ENCODE peak calls at places on chromosomes 16 and 17, in eight cellular contexts. A, X, D, V, F, Q, G and N are unnamed samples.
A peak's percentile ranks its signal among the peaks of the same experiment; 100 is the strongest.

GRCh38 chr17:28147026-28147425 is 104.5 kb downstream of the NLK start:
- DNase-seq in A (no peak), X (no peak), D (no peak), V (no peak), F (no peak), Q (no peak), G (no peak), N (no peak)

GRCh38 chr17:48613862-48614694 is 1.0 kb downstream of the HOXB8 start:
- DNase-seq in A (no peak), X (no peak), D (no peak), V (no peak), F (no peak), Q (no peak), G (no peak), N (no peak)

GRCh38 chr16:57479422-57480126 is 6.7 kb downstream of the DOK4 start:
- DNase-seq in A (peak; percentile 69), X (no peak), D (no peak), V (no peak), F (peak; percentile 75), Q (no peak), G (no peak), N (no peak)

GRCh38 chr17:17794382-17794781 is 42.4 kb downstream of the SREBF1 start:
- DNase-seq in A (no peak), X (no peak), D (no peak), V (no peak), F (no peak), Q (no peak), G (no peak), N (no peak)

GRCh38 chr16:81498351-81498750 is 53.7 kb downstream of the CMIP start:
- DNase-seq in A (no peak), X (no peak), D (no peak), V (no peak), F (no peak), Q (no peak), G (no peak), N (no peak)

GRCh38 chr16:4172070-4172469 is 55.8 kb upstream of the ADCY9 start:
- DNase-seq in A (no peak), X (no peak), D (no peak), V (no peak), F (no peak), Q (no peak), G (no peak), N (no peak)

GRCh38 chr17:76667356-76667755 is 23.8 kb upstream of the ST6GALNAC1 start:
- DNase-seq in A (no peak), X (no peak), D (no peak), V (no peak), F (no peak), Q (no peak), G (no peak), N (no peak)

GRCh38 chr16:47371615-47372014 is 89.2 kb downstream of the ITFG1 start:
- DNase-seq in A (no peak), X (no peak), D (no peak), V (no peak), F (no peak), Q (no peak), G (no peak), N (no peak)

GRCh38 chr17:49555495-49556018 is 20.1 kb upstream of the NXPH3 start:
- DNase-seq in A (no peak), X (no peak), D (no peak), V (peak; percentile 5), F (peak; percentile 6), Q (no peak), G (no peak), N (no peak)

GRCh38 chr16:85259115-85259830 is 147.0 kb upstream of the CIBAR2 start:
- DNase-seq in A (no peak), X (no peak), D (no peak), V (no peak), F (no peak), Q (no peak), G (no peak), N (no peak)

GRCh38 chr17:30961213-30962188 is 9.3 kb upstream of the RNF135 start:
- DNase-seq in A (no peak), X (no peak), D (no peak), V (peak; percentile 48), F (no peak), Q (no peak), G (no peak), N (peak; percentile 75)

GRCh38 chr17:3590231-3590630 is 19.0 kb downstream of the TRPV1 start:
- DNase-seq in A (no peak), X (no peak), D (no peak), V (no peak), F (no peak), Q (no peak), G (no peak), N (no peak)

GRCh38 chr17:43644081-43644480 is 17.6 kb downstream of the MEOX1 start:
- DNase-seq in A (peak; percentile 43), X (no peak), D (no peak), V (no peak), F (no peak), Q (no peak), G (no peak), N (no peak)

GRCh38 chr17:64920026-64920418 is 744 bp upstream of the LRRC37A3 start:
- DNase-seq in A (no peak), X (no peak), D (no peak), V (no peak), F (no peak), Q (no peak), G (no peak), N (no peak)

GRCh38 chr16:81717662-81718189 is 61.4 kb upstream of the PLCG2 start:
- DNase-seq in A (no peak), X (no peak), D (no peak), V (no peak), F (no peak), Q (no peak), G (no peak), N (no peak)

GRCh38 chr17:82876149-82876548 is 36.3 kb upstream of the ZNF750 start:
- DNase-seq in A (no peak), X (no peak), D (no peak), V (no peak), F (no peak), Q (no peak), G (peak; percentile 92), N (no peak)

GRCh38 chr16:11325404-11326083 is 19.7 kb upstream of the RMI2 start:
- DNase-seq in A (no peak), X (no peak), D (no peak), V (no peak), F (no peak), Q (no peak), G (no peak), N (no peak)

GRCh38 chr17:57869599-57870282 is 19.9 kb upstream of the MRPS23 start:
- DNase-seq in A (no peak), X (no peak), D (no peak), V (no peak), F (no peak), Q (no peak), G (peak; percentile 57), N (no peak)

GRCh38 chr17:83162035-83162745 is 82.8 kb downstream of the METRNL start:
- DNase-seq in A (no peak), X (no peak), D (no peak), V (no peak), F (no peak), Q (no peak), G (no peak), N (no peak)

GRCh38 chr16:80144191-80144590 is 396.6 kb upstream of the DYNLRB2 start:
- DNase-seq in A (no peak), X (no peak), D (no peak), V (peak; percentile 9), F (no peak), Q (no peak), G (no peak), N (peak; percentile 78)

GRCh38 chr17:43722921-43723665 is 35.5 kb downstream of the SOST start:
- DNase-seq in A (no peak), X (no peak), D (no peak), V (no peak), F (no peak), Q (no peak), G (no peak), N (no peak)

GRCh38 chr17:8189041-8189710 is 804 bp downstream of the BORCS6 start:
- DNase-seq in A (no peak), X (no peak), D (peak; percentile 78), V (no peak), F (no peak), Q (no peak), G (no peak), N (no peak)

GRCh38 chr17:17300624-17301568 is 2.3 kb upstream of the NT5M start:
- DNase-seq in A (peak; percentile 91), X (no peak), D (peak; percentile 73), V (peak; percentile 73), F (peak; percentile 45), Q (peak; percentile 53), G (peak; percentile 26), N (peak; percentile 84)

GRCh38 chr16:60771138-60771537 is 1265.1 kb downstream of the CDH8 start:
- DNase-seq in A (no peak), X (no peak), D (no peak), V (no peak), F (no peak), Q (no peak), G (no peak), N (no peak)

GRCh38 chr16:58219432-58219831 is 21.5 kb upstream of the CSNK2A2 start:
- DNase-seq in A (no peak), X (no peak), D (no peak), V (no peak), F (no peak), Q (no peak), G (no peak), N (no peak)

GRCh38 chr16:71900336-71900735 is 5.0 kb downstream of the IST1 start:
- DNase-seq in A (no peak), X (no peak), D (no peak), V (no peak), F (no peak), Q (no peak), G (no peak), N (no peak)

GRCh38 chr16:58855291-58855823 is 121.2 kb upstream of the GOT2 start:
- DNase-seq in A (no peak), X (no peak), D (no peak), V (no peak), F (no peak), Q (no peak), G (no peak), N (no peak)